ENCODE peak calls at places on chromosomes 13 and 19, in four cellular contexts. N, A, K and J are unnamed samples.

GRCh38 chr13:89205856-89206255 is 1534.7 kb downstream of the SLITRK5 start:
- DNase-seq in A (no peak), K (no peak), N (no peak), J (no peak)

GRCh38 chr13:40146586-40147240 is 491.3 kb downstream of the COG6 start:
- DNase-seq in K (no peak), N (no peak), A (no peak), J (no peak)

GRCh38 chr13:113667771-113668490 is 912 bp downstream of the GRK1 start:
- DNase-seq in K (peak), N (no peak), A (no peak), J (no peak)

GRCh38 chr19:38838208-38838985 is 6.8 kb upstream of the ECH1 start:
- DNase-seq in A (peak), K (no peak), N (no peak), J (peak)

GRCh38 chr13:30111810-30112209 is 195.5 kb downstream of the KATNAL1 start:
- DNase-seq in A (no peak), K (no peak), N (no peak), J (no peak)

GRCh38 chr13:100550433-100550832 is 38.2 kb downstream of the GGACT start:
- DNase-seq in K (peak), A (peak), N (no peak), J (no peak)

GRCh38 chr19:3463039-3463958 is 17.0 kb downstream of the SMIM24 start:
- DNase-seq in N (no peak), K (no peak), A (peak), J (no peak)

GRCh38 chr19:1942078-1942933 is 1.3 kb downstream of the CSNK1G2 start:
- DNase-seq in A (peak), N (no peak), K (peak), J (peak)

GRCh38 chr13:84263354-84264069 is 381.2 kb upstream of the SLITRK1 start:
- DNase-seq in K (no peak), A (peak), N (no peak), J (no peak)

GRCh38 chr13:66402546-66402945 is 827.6 kb downstream of the PCDH9 start:
- DNase-seq in A (no peak), K (no peak), N (no peak), J (no peak)

GRCh38 chr13:50892162-50892944 is 17.2 kb upstream of the RNASEH2B start:
- DNase-seq in K (no peak), N (no peak), A (no peak), J (no peak)

GRCh38 chr13:46388846-46389245 is 1.8 kb upstream of the RUBCNL start:
- DNase-seq in K (no peak), N (no peak), A (no peak), J (peak)

GRCh38 chr19:30391554-30392551 is 19.7 kb downstream of the ZNF536 start:
- DNase-seq in N (no peak), A (no peak), K (no peak), J (no peak)

GRCh38 chr13:46686171-46686570 is 110.8 kb downstream of the ESD start:
- DNase-seq in N (no peak), K (no peak), A (no peak), J (no peak)

GRCh38 chr19:45766919-45767346 is 2.1 kb downstream of the SIX5 start:
- DNase-seq in K (no peak), N (no peak), A (no peak), J (no peak)

GRCh38 chr13:37127706-37128241 is 22.3 kb upstream of the CSNK1A1L start:
- DNase-seq in K (no peak), A (no peak), N (no peak), J (no peak)

GRCh38 chr13:85590231-85590931 is 208.8 kb downstream of the SLITRK6 start:
- DNase-seq in K (no peak), A (no peak), N (no peak), J (no peak)

GRCh38 chr19:50239916-50240585 is 36.6 kb downstream of the MYH14 start:
- DNase-seq in K (no peak), N (no peak), A (no peak), J (no peak)
- H3K27ac ChIP-seq in K (no peak), N (no peak), A (peak), J (no peak)

DNA sequence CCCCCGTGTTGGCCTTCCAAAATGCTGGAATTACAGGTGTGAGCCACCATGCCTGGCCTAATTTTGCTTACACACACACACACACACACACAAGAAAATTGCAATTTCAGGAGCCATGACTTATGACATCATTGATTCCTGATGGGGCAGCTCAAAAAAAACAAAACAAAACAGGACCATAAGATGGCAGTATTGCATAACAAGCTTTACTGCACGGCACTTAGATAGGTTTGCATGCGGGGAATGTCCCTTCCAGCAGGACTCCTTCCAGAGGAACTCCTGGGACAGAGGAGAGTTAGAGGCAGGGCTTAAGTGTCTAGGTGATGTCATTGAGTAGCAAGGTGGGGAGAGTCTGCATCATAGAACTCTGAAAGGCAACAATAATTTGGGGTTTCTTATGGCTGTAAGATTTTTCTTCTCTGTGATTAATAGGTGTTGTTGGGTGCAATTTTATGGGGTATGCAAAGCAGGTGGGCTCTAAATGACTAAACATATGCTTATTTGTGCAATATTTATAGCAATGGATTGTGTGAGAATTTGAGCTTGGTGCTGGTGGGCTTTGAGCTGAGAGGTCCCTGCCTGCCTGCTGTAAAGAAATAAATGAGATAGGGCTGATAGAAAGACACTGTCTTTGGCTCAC is 9.0 kb upstream of the ACSBG2 start:
- DNase-seq in N (no peak), K (no peak), A (peak), J (peak)
- TF ChIP-seq CTCF in N (no peak), K (no peak), A (peak), J (no peak)

GRCh38 chr13:42990991-42991891 is 800 bp downstream of the EPSTI1 start:
- DNase-seq in K (no peak), N (no peak), A (no peak), J (no peak)

GRCh38 chr13:42992585-42993122 is 613 bp upstream of the EPSTI1 start:
- DNase-seq in K (no peak), A (no peak), N (no peak), J (no peak)

GRCh38 chr13:42990147-42990990 is 1.7 kb downstream of the EPSTI1 start:
- DNase-seq in K (no peak), N (no peak), A (peak), J (no peak)

GRCh38 chr13:42994878-42995277 is 2.8 kb upstream of the EPSTI1 start:
- DNase-seq in A (no peak), N (no peak), K (no peak), J (no peak)

GRCh38 chr13:42991892-42992584 is at the start of gene EPSTI1:
- DNase-seq in K (peak), N (peak), A (peak), J (peak)
- H3K27ac ChIP-seq in K (peak), N (peak), A (peak), J (peak)

DNA sequence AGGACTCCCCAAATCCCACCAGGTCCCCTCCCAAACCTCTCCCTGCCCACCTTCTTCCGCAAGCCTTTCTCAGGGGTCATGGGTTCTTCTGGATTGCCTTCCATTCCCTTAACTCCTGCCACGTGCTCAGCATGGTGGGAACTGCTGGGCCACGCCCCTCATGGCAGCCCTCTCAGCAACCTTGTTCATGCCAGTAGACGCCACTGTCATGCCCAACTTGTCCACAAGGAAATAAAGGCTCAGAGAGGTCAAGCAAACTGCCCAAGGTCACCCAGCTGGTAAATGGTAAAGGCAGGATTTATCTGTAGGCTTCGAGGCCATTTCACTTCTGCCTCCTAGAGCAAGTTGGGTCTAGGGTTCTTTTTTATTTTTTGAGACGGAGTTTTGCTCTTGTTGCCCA is 10.9 kb downstream of the PRAM1 start:
- DNase-seq in A (no peak), K (no peak), N (no peak), J (no peak)
- TF ChIP-seq CTCF in A (no peak), K (no peak), N (no peak), J (no peak)

GRCh38 chr19:31613683-31614219 is 264.5 kb upstream of the TSHZ3 start:
- DNase-seq in K (no peak), N (no peak), A (no peak), J (no peak)
- H3K27ac ChIP-seq in K (no peak), N (no peak), A (no peak), J (no peak)

DNA sequence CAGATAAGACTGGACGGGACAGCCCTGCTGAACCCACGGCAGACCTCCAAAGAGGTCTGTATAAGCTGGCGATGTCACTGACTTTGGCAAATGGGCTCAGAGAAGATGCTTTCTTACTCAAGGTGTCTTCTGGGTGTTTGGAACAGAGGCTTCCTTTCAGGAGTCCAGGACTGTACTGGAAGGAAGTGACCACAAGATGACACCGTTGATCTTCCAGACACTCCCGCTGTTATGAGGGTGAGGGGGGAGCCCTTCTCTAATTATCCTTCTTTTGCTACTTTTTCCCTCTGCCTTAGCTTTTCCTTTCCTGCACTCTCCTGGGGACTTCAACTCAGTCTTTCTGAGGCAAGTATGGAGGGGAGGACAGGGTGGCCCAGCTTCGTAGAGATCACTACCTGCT is 65.2 kb upstream of the ZNF599 start:
- DNase-seq in N (no peak), K (no peak), A (peak), J (peak)
- TF ChIP-seq CTCF in N (no peak), K (no peak), A (peak), J (no peak)

DNA sequence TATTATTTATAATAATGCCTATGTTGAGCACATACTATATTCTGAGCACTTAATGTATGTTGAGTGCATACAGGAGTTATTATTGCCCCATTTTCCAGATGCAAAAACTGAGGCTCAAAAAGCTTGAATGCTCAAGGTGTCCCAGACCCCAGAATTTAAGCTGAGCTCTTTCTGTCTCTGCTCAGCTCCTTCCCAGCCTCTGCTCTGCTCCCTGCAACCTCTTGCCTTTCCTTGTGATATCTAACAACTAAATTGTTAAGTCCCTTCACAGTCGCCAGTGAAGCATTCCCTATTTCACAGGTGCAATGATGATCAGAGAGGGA is 4.2 kb downstream of the NOTCH3 start:
- DNase-seq in K (no peak), A (no peak), N (no peak), J (no peak)
- H3K27ac ChIP-seq in K (peak), A (peak), N (peak), J (peak)